ENCODE peak calls at places on chromosomes 12 and 14, in ten cellular contexts. J, B, P, L, D, S, H, N, C and X are unnamed samples.
A peak's percentile ranks its signal among the peaks of the same experiment; 100 is the strongest.

GRCh38 chr12:120126635-120127005 is 10.1 kb upstream of the RAB35 start:
- DNase-seq in P (no peak), H (no peak), N (no peak), D (peak; percentile 51), J (no peak), L (no peak), S (no peak), B (no peak), C (no peak), X (peak; percentile 24)

GRCh38 chr12:19440019-19440858 is 947 bp downstream of the AEBP2 start:
- DNase-seq in C (peak; percentile 50), J (peak; percentile 51), S (peak; percentile 70), B (peak; percentile 47), L (peak; percentile 70), N (peak; percentile 52), D (peak; percentile 44), H (peak; percentile 43), P (peak; percentile 25), X (peak; percentile 51)

GRCh38 chr12:118101051-118101450 is 2.8 kb downstream of the VSIG10 start:
- DNase-seq in J (no peak), S (no peak), B (no peak), C (no peak), P (no peak), L (no peak), H (no peak), D (no peak), N (no peak), X (no peak)

GRCh38 chr12:57236925-57237652 is 7.6 kb downstream of the SHMT2 start:
- DNase-seq in L (no peak), S (no peak), N (no peak), B (peak; percentile 63), C (no peak), D (no peak), H (no peak), P (no peak), J (no peak), X (no peak)

GRCh38 chr14:53391156-53391555 is 238.0 kb upstream of the DDHD1 start:
- DNase-seq in L (no peak), J (no peak), N (no peak), H (peak; percentile 64), B (no peak), S (no peak), C (no peak), D (no peak), P (no peak), X (no peak)

GRCh38 chr12:56391721-56392120 is 29.1 kb upstream of the APOF start:
- DNase-seq in D (no peak), B (no peak), L (no peak), P (no peak), N (no peak), C (no peak), H (no peak), J (no peak), S (no peak), X (no peak)

GRCh38 chr14:42229976-42230375 is 623.3 kb downstream of the LRFN5 start:
- DNase-seq in L (no peak), P (no peak), S (no peak), J (no peak), D (no peak), H (no peak), B (no peak), C (no peak), N (no peak), X (no peak)

GRCh38 chr14:32813401-32813800 is 125.3 kb upstream of the NPAS3 start:
- DNase-seq in H (no peak), C (no peak), S (no peak), N (no peak), D (no peak), P (no peak), B (no peak), J (no peak), L (no peak), X (no peak)

GRCh38 chr12:98399532-98399931 is 115.9 kb upstream of the TMPO start:
- DNase-seq in P (peak; percentile 20), L (peak; percentile 71), B (no peak), C (peak; percentile 33), D (no peak), J (no peak), H (no peak), S (peak; percentile 47), N (peak; percentile 11), X (no peak)

GRCh38 chr12:17076335-17076734 is 470.4 kb upstream of the LMO3 start:
- DNase-seq in L (no peak), D (no peak), S (peak; percentile 40), N (no peak), C (no peak), B (no peak), H (no peak), P (no peak), J (no peak), X (no peak)

GRCh38 chr12:122646568-122647220 is 56.5 kb downstream of the HCAR2 start:
- DNase-seq in J (no peak), C (no peak), D (no peak), N (peak; percentile 3), P (no peak), L (peak; percentile 47), S (no peak), H (peak; percentile 57), B (no peak), X (no peak)

GRCh38 chr12:97921957-97922722 is 459.5 kb downstream of the RMST start:
- DNase-seq in P (no peak), S (no peak), B (no peak), C (no peak), H (no peak), J (no peak), L (no peak), D (no peak), N (no peak), X (no peak)